ENCODE peak calls at places on chromosomes 1 and 21, in six cellular contexts. K, N, P, B, U and J are unnamed samples.

GRCh38 chr1:176252191-176252590 is 45.1 kb upstream of the COP1 start:
- DNase-seq in K (no peak), N (no peak), P (no peak), B (no peak), U (no peak), J (no peak)

GRCh38 chr1:117932576-117932975 is 3.0 kb downstream of the WDR3 start:
- DNase-seq in K (no peak), N (no peak), P (no peak), B (no peak), U (no peak), J (no peak)

GRCh38 chr1:224592636-224593579 is 23.2 kb upstream of the CNIH3 start:
- DNase-seq in K (peak), N (no peak), P (no peak), B (no peak), U (no peak), J (no peak)

GRCh38 chr1:67441183-67441582 is 11.0 kb upstream of the SERBP1 start:
- DNase-seq in K (peak), N (no peak), P (no peak), B (peak), U (no peak), J (no peak)

GRCh38 chr1:52552236-52552504 is 722 bp downstream of the TUT4 start:
- DNase-seq in K (peak), N (peak), P (peak), B (peak), U (peak), J (peak)

GRCh38 chr21:39927304-39927886 is 60.2 kb downstream of the PCP4 start:
- DNase-seq in K (no peak), N (no peak), P (no peak), B (no peak), U (no peak), J (no peak)

GRCh38 chr1:186845581-186846210 is 16.9 kb downstream of the PLA2G4A start:
- DNase-seq in K (no peak), N (no peak), P (no peak), B (no peak), U (no peak), J (no peak)

GRCh38 chr1:64000021-64000420 is 203.4 kb upstream of the UBE2U start:
- DNase-seq in K (peak), N (no peak), P (no peak), B (no peak), U (no peak), J (no peak)

GRCh38 chr1:34419662-34420061 is 243.0 kb downstream of the C1orf94 start:
- DNase-seq in K (no peak), N (peak), P (no peak), B (no peak), U (no peak), J (no peak)

GRCh38 chr1:217029311-217030157 is 306.3 kb upstream of the ESRRG start:
- DNase-seq in K (peak), N (no peak), P (no peak), B (peak), U (no peak), J (no peak)

GRCh38 chr1:33586111-33586510 is 113.7 kb downstream of the ZSCAN20 start:
- DNase-seq in K (peak), N (no peak), P (no peak), B (no peak), U (no peak), J (no peak)

GRCh38 chr1:50289495-50289894 is 133.7 kb downstream of the DMRTA2 start:
- DNase-seq in K (no peak), N (no peak), P (no peak), B (no peak), U (no peak), J (no peak)

GRCh38 chr1:165235158-165235776 is 121.2 kb downstream of the LMX1A start:
- DNase-seq in K (peak), N (no peak), P (peak), B (no peak), U (no peak), J (peak)

GRCh38 chr1:223482766-223483165 is 89.6 kb downstream of the CCDC185 start:
- DNase-seq in K (no peak), N (no peak), P (no peak), B (no peak), U (no peak), J (no peak)

GRCh38 chr1:38464071-38464661 is 395.4 kb downstream of the RRAGC start:
- DNase-seq in K (no peak), N (no peak), P (no peak), B (no peak), U (no peak), J (no peak)

GRCh38 chr1:151533870-151534269 is 6.2 kb upstream of the TUFT1 start:
- DNase-seq in K (no peak), N (no peak), P (no peak), B (no peak), U (no peak), J (no peak)

GRCh38 chr1:236103646-236104218 is 38.6 kb upstream of the GPR137B start:
- DNase-seq in K (peak), N (peak), P (no peak), B (peak), U (peak), J (no peak)

GRCh38 chr21:24509131-24509530 is 1098.2 kb downstream of the MRPL39 start:
- DNase-seq in K (no peak), N (no peak), P (no peak), B (no peak), U (no peak), J (no peak)

GRCh38 chr1:30732277-30732996 is 9.1 kb upstream of the MATN1 start:
- DNase-seq in K (no peak), N (no peak), P (no peak), B (no peak), U (no peak), J (no peak)

DNA sequence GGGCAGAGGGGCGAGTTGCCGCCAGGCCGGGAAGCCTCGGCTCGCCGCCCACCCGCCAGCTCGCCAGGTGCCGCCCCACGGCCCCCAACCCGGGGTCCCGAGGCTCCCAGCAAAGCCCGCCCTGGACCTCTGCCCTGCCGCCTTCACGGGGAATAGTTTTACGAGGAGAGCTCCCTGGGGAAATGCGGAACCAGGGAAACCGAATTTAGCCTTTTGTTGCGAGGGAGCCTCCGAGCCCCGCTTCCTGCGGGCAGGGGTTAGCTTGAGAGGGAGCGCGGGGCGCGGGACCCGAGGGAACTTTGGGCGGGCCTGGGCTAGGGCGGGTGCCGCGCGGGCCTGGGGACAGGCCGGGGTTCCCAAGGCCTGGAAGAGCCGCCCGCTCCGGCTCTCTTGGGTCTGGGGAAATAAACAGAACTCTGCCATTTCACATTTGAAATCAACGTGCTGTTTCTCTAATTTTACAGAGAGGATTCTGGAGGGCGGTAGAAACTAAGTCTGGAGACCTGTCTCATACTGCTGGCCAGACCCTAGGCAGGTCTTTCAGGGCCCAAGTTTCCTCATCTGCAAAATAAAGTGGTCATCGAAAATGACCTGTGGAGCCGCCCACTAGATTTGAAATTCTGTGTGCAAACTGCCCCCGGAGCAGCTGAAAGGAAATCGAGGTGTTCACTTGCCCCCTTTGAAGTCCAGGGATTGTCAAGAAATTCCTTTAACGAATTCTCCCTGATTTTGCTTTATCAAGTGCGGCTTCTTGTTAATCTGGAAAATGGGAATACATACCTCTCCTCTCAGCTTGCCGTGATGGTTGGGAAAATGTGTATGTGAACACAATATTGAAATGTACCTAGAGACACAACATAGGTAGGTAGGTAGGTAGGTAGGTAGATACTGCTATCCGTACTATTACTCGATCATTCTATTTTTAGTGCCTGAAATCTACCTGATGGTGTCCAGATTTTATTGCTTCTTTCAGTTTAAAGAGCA is 747 bp upstream of the GLUL start:
- DNase-seq in K (peak), N (no peak), P (no peak), B (peak), U (no peak), J (peak)
- TF ChIP-seq CTCF in K (no peak), N (peak), P (no peak), B (no peak), U (no peak), J (no peak)

DNA sequence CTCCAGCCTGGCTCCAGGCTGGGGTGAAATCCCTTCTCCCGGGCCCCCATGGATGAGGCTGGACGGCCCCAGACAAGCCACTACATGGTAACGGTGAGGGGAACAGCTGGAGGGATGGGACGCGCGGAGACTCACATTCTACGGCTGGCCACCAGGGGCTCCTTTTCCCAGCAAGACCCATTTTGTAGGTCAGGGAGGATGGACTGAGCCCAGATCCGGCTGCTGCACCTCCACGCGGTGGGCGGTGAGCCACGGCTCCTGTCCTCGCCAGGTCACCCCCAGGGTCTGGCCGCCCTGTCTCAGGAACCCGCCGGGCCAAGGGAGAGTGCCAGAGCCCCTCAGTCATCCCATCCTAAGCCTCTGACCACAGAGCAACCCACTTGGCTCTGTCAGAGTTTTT is 75.0 kb upstream of the ACTRT2 start:
- DNase-seq in K (no peak), N (peak), P (peak), B (no peak), U (no peak), J (no peak)
- TF ChIP-seq CTCF in K (no peak), N (no peak), P (no peak), B (no peak), U (no peak), J (no peak)

GRCh38 chr21:46635324-46636180 is at the start of gene PRMT2:
- DNase-seq in K (peak), N (peak), P (peak), B (peak), U (peak), J (peak)
- TF ChIP-seq CTCF in K (no peak), N (no peak), P (no peak), B (peak), U (no peak), J (peak)

GRCh38 chr21:30958737-30959136 is 77.4 kb upstream of the KRTAP11-1 start:
- DNase-seq in K (no peak), N (no peak), P (no peak), B (no peak), U (no peak), J (no peak)

DNA sequence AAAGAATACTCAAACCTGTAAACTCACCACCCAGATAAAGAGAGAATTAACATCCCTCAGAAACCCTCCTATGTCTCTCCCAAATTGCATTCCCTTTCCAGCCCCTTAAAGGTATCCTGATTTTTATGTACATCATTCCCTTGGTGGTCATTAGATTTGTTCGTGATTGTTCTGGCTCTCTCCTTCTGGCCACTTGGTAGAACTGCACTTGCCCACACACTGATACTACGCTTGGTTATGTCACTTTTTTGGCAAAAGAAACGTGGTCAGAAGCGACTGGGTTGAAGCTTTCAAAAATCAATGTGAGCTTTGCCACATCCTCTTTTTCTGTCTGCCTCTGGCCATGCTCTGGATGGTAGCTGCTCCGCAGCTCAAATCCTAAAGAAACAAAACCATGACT is 76.3 kb downstream of the KRTAP19-8 start:
- DNase-seq in K (no peak), N (no peak), P (no peak), B (no peak), U (no peak), J (no peak)
- TF ChIP-seq CTCF in K (no peak), N (peak), P (no peak), B (no peak), U (peak), J (no peak)

GRCh38 chr1:28395181-28395580 is 25.6 kb downstream of the PHACTR4 start:
- DNase-seq in K (no peak), N (no peak), P (no peak), B (no peak), U (no peak), J (no peak)

GRCh38 chr1:28394136-28394535 is 24.6 kb downstream of the PHACTR4 start:
- DNase-seq in K (no peak), N (no peak), P (no peak), B (no peak), U (no peak), J (no peak)

DNA sequence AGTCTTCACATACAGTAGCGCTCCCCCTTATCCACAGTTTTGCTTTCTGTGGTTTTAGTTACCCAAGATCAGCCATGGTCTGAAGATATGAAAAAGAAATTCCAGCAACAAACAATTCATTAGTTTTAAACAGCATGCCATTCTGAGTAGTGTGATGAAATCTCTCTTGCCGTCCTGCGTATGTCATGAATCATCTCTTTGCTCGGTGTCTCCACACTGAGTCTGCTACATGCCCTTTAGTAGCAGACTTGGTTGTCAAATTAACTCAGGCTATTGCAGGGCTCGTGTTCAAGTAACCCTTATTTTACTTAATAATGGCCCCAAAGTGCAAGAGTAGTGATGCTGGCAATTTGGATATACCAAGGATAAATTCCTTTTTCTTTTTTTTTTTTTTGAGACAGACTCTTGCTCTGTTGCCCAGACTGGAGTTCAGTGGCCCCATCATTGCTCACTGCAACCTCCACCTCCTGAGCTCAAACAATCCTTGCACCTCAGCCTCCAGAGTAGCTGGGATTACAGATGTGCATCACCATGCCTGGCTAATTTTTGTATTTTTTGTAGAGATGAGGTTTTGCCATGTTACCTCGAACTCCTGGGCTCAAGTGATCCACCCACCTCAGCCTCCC is 22.6 kb downstream of the PHACTR4 start:
- DNase-seq in K (peak), N (no peak), P (no peak), B (no peak), U (no peak), J (no peak)
- TF ChIP-seq CTCF in K (no peak), N (no peak), P (no peak), B (no peak), U (no peak), J (no peak)

DNA sequence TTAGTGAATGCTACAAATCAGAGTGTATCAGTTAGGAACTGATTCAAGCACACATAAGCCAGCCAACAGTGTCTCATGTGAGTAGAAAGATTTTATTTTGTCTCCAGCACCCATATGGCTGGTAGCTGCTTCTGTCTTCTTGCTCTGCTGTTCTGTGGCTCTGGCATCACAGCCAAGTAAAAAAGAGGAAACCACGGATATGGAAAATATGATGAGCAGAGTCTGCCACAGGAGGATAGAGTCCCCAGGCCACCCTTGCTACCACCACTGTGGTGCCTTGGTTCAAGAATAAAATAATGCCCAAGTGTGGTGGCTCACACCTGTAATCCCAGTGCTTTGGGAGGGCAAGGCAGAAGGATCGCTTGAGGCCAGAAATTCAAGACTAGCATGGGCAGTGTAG is 53.7 kb upstream of the SPOCD1 start:
- DNase-seq in K (peak), N (no peak), P (no peak), B (no peak), U (no peak), J (no peak)
- TF ChIP-seq CTCF in K (no peak), N (no peak), P (no peak), B (no peak), U (no peak), J (no peak)

GRCh38 chr1:160416369-160416768 is 16.0 kb downstream of the VANGL2 start:
- DNase-seq in K (peak), N (peak), P (no peak), B (no peak), U (no peak), J (no peak)
- TF ChIP-seq CTCF in K (peak), N (peak), P (no peak), B (no peak), U (peak), J (peak)

DNA sequence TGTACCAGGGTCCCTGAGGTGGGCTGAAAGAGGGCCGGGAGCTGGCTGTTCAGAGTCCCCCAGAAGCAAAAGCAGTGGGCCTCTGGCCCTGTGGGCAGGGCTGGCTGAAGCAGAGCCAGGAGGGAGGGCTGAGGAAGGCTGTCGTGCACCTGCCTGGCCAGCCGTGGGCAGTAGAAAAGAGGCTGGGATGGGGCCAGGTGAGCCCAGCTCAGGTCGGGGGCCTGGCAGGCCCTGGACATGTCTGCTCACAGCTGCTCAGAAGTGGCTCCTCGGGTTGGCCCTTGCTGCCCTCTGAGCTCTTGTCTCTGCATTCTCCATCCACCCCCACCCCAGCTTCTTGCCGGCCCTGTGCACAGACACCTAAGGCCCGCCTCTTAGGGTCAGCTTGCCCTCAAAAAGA is 60.0 kb downstream of the TCP10L start:
- DNase-seq in K (no peak), N (no peak), P (no peak), B (no peak), U (no peak), J (peak)
- TF ChIP-seq CTCF in K (no peak), N (no peak), P (no peak), B (no peak), U (no peak), J (no peak)

GRCh38 chr1:21605012-21605715 is 64.0 kb downstream of the RAP1GAP start:
- DNase-seq in K (no peak), N (no peak), P (no peak), B (no peak), U (no peak), J (no peak)
- TF ChIP-seq CTCF in K (no peak), N (no peak), P (no peak), B (no peak), U (no peak), J (no peak)

GRCh38 chr1:6930901-6931300 is 145.6 kb downstream of the CAMTA1 start:
- DNase-seq in K (no peak), N (no peak), P (no peak), B (no peak), U (no peak), J (no peak)
- TF ChIP-seq CTCF in K (no peak), N (no peak), P (no peak), B (no peak), U (no peak), J (no peak)